ENCODE peak calls at places on chromosomes 1 and 21, in six cellular contexts. X, B, U, Z, O and S are unnamed samples.

GRCh38 chr1:41891403-41891896 is 27.3 kb downstream of the HIVEP3 start:
- DNase-seq in X (no peak), B (no peak), U (peak; percentile 88), Z (no peak), O (no peak), S (peak; percentile 70)

GRCh38 chr1:7229696-7230095 is 444.4 kb downstream of the CAMTA1 start:
- DNase-seq in X (peak; percentile 81), B (no peak), U (no peak), Z (no peak), O (no peak), S (no peak)

GRCh38 chr1:85544689-85545203 is 35.8 kb upstream of the CCN1 start:
- DNase-seq in X (peak; percentile 53), B (no peak), U (no peak), Z (peak; percentile 99), O (no peak), S (peak; percentile 68)

GRCh38 chr1:169041371-169041770 is 65.1 kb upstream of the ATP1B1 start:
- DNase-seq in X (no peak), B (no peak), U (no peak), Z (no peak), O (no peak), S (no peak)

GRCh38 chr1:2276803-2277580 is 48.9 kb downstream of the SKI start:
- DNase-seq in X (peak; percentile 77), B (no peak), U (no peak), Z (no peak), O (no peak), S (peak; percentile 78)

GRCh38 chr1:209577346-209577745 is 6.2 kb upstream of the CAMK1G start:
- DNase-seq in X (peak; percentile 61), B (no peak), U (no peak), Z (peak; percentile 50), O (no peak), S (no peak)

GRCh38 chr1:15431571-15431948 is 6.7 kb upstream of the CTRC start:
- DNase-seq in X (no peak), B (no peak), U (no peak), Z (no peak), O (no peak), S (no peak)

GRCh38 chr1:48036693-48037386 is 39.7 kb upstream of the TRABD2B start:
- DNase-seq in X (peak; percentile 83), B (no peak), U (no peak), Z (peak; percentile 36), O (no peak), S (peak; percentile 54)

GRCh38 chr1:207923561-207923960 is 12.6 kb upstream of the CD34 start:
- DNase-seq in X (no peak), B (no peak), U (no peak), Z (no peak), O (no peak), S (no peak)

GRCh38 chr1:241612533-241613505 is 27.4 kb downstream of the CHML start:
- DNase-seq in X (peak; percentile 96), B (no peak), U (no peak), Z (peak; percentile 94), O (no peak), S (peak; percentile 62)

GRCh38 chr1:66311092-66311491 is 222.9 kb upstream of the SGIP1 start:
- DNase-seq in X (no peak), B (no peak), U (no peak), Z (peak; percentile 16), O (no peak), S (no peak)

GRCh38 chr1:246460411-246460810 is 46.7 kb downstream of the SMYD3 start:
- DNase-seq in X (no peak), B (no peak), U (no peak), Z (no peak), O (no peak), S (no peak)

GRCh38 chr21:41321908-41322495 is 5.4 kb downstream of the FAM3B start:
- DNase-seq in X (no peak), B (no peak), U (no peak), Z (peak; percentile 48), O (no peak), S (no peak)